ENCODE peak calls at places on chromosome 13, in eight cellular contexts. B, D, R, A, K, T, H and L are unnamed samples.

GRCh38 chr13:49499889-49500660 is 4.3 kb downstream of the PHF11 start:
- DNase-seq in R (peak; percentile 58), D (peak; percentile 72), T (no peak), H (peak; percentile 4), A (no peak), B (no peak), K (peak; percentile 23), L (no peak)

GRCh38 chr13:26128676-26129075 is 76.9 kb upstream of the SHISA2 start:
- DNase-seq in A (no peak), K (no peak), T (no peak), D (no peak), B (no peak), R (no peak), H (no peak), L (no peak)

GRCh38 chr13:49421391-49421790 is 22.5 kb downstream of the CAB39L start:
- DNase-seq in D (peak; percentile 24), T (no peak), R (peak; percentile 21), H (no peak), A (no peak), B (no peak), K (no peak), L (no peak)

GRCh38 chr13:38348890-38349289 is 761 bp upstream of the UFM1 start:
- DNase-seq in A (no peak), H (peak; percentile 43), K (peak; percentile 38), B (no peak), T (no peak), R (peak; percentile 31), D (peak; percentile 33), L (no peak)

GRCh38 chr13:38042771-38043170 is 173.2 kb upstream of the TRPC4 start:
- DNase-seq in A (no peak), T (no peak), B (no peak), R (peak; percentile 31), D (no peak), H (no peak), K (no peak), L (no peak)

GRCh38 chr13:100523994-100524393 is 64.6 kb downstream of the GGACT start:
- DNase-seq in H (no peak), K (no peak), A (no peak), T (no peak), B (no peak), D (no peak), R (no peak), L (no peak)

GRCh38 chr13:29677627-29678026 is 82.1 kb upstream of the SLC7A1 start:
- DNase-seq in K (no peak), R (no peak), B (no peak), T (no peak), D (no peak), H (no peak), A (no peak), L (no peak)

GRCh38 chr13:60509601-60510386 is 112.8 kb downstream of the TDRD3 start:
- DNase-seq in H (no peak), K (peak; percentile 90), B (peak; percentile 19), T (no peak), D (peak; percentile 52), R (peak; percentile 23), A (no peak), L (no peak)

GRCh38 chr13:40800559-40800958 is 11.1 kb downstream of the SLC25A15 start:
- DNase-seq in T (no peak), A (no peak), H (no peak), B (no peak), K (no peak), R (no peak), D (no peak), L (no peak)

GRCh38 chr13:30735025-30735967 is at the start of gene ALOX5AP:
- DNase-seq in H (no peak), K (no peak), B (no peak), A (no peak), T (no peak), R (no peak), D (peak; percentile 20), L (no peak)

GRCh38 chr13:110874508-110874960 is 40.3 kb downstream of the ANKRD10 start:
- DNase-seq in H (peak; percentile 47), D (peak; percentile 55), B (no peak), R (peak; percentile 62), K (peak; percentile 27), A (peak; percentile 39), T (no peak), L (peak; percentile 17)

GRCh38 chr13:41780736-41781708 is 179.9 kb downstream of the VWA8 start:
- DNase-seq in B (no peak), D (peak; percentile 16), R (peak; percentile 81), A (no peak), H (no peak), T (no peak), K (peak; percentile 88), L (no peak)